ENCODE peak calls at places on chromosomes 1 and 21, in six cellular contexts. Z is MG63, F is prostate gland, T is AML-193, C is NCI-H1092 treated with DMSO at 0.1 percent for 48 hours, Y is right atrium auricular region. W is an unnamed sample.

GRCh38 chr1:16386454-16387113 is 19.5 kb downstream of the SZRD1 start:
- DNase-seq in Z (peak), F (no peak), T (no peak), C (no peak), Y (no peak), W (no peak)

GRCh38 chr1:110059133-110059863 is 11.2 kb downstream of the ALX3 start:
- DNase-seq in Z (no peak), F (no peak), T (no peak), C (no peak), Y (no peak), W (no peak)

GRCh38 chr1:197320991-197321531 is 53.0 kb downstream of the CRB1 start:
- DNase-seq in Z (peak), F (no peak), T (no peak), C (no peak), Y (no peak), W (no peak)

GRCh38 chr1:46434358-46434757 is 40.2 kb downstream of the FAAH start:
- DNase-seq in Z (no peak), F (no peak), T (no peak), C (no peak), Y (no peak), W (no peak)

GRCh38 chr1:17301767-17302166 is 6.2 kb upstream of the PADI4 start:
- DNase-seq in Z (no peak), F (no peak), T (no peak), C (no peak), Y (no peak), W (no peak)

GRCh38 chr1:40032240-40032891 is 8.2 kb upstream of the CAP1 start:
- DNase-seq in Z (peak), F (peak), T (peak), C (peak), Y (peak), W (peak)

GRCh38 chr1:24735619-24736375 is 9.4 kb upstream of the CLIC4 start:
- DNase-seq in Z (peak), F (peak), T (no peak), C (peak), Y (no peak), W (no peak)

GRCh38 chr1:225871374-225872074 is 10.7 kb downstream of the TMEM63A start:
- DNase-seq in Z (peak), F (no peak), T (no peak), C (peak), Y (no peak), W (no peak)

GRCh38 chr1:224929335-224930237 is at the start of gene DNAH14:
- DNase-seq in Z (peak), F (peak), T (peak), C (peak), Y (no peak), W (peak)

GRCh38 chr21:41709965-41710822 is 56.7 kb downstream of the RIPK4 start:
- DNase-seq in Z (no peak), F (no peak), T (no peak), C (no peak), Y (no peak), W (no peak)

W was measured in GM13977.